ENCODE peak calls at places on chromosomes 7 and 10, in nine cellular contexts. One of them, this sample, is unnamed.

GRCh38 chr10:121300723-121301122 is 297.5 kb downstream of the FGFR2 start:
- DNase-seq in HepG2: no peak
- DNase-seq in uterus: no peak
- DNase-seq in transverse colon: no peak
- DNase-seq in CD8-positive, alpha-beta T cell: no peak
- DNase-seq in CD4-positive, alpha-beta T cell: no peak
- DNase-seq in right lobe of liver: no peak
- DNase-seq in lung: no peak
- DNase-seq in ovary: no peak
- DNase-seq in this sample: no peak

GRCh38 chr7:50220280-50220679 is 84.2 kb upstream of the IKZF1 start:
- DNase-seq in HepG2: no peak
- DNase-seq in uterus: no peak
- DNase-seq in transverse colon: no peak
- DNase-seq in CD8-positive, alpha-beta T cell: no peak
- DNase-seq in CD4-positive, alpha-beta T cell: no peak
- DNase-seq in right lobe of liver: no peak
- DNase-seq in lung: no peak
- DNase-seq in ovary: no peak
- DNase-seq in this sample: no peak

GRCh38 chr10:61899997-61900828 is 1.3 kb upstream of the ARID5B start:
- DNase-seq in HepG2: peak
- DNase-seq in uterus: peak
- DNase-seq in transverse colon: peak
- DNase-seq in CD8-positive, alpha-beta T cell: peak
- DNase-seq in CD4-positive, alpha-beta T cell: peak
- DNase-seq in right lobe of liver: peak
- DNase-seq in lung: peak
- DNase-seq in ovary: peak
- DNase-seq in this sample: peak

GRCh38 chr10:86366902-86367338 is 325 bp upstream of the GRID1 start:
- DNase-seq in HepG2: no peak
- DNase-seq in uterus: no peak
- DNase-seq in transverse colon: no peak
- DNase-seq in CD8-positive, alpha-beta T cell: no peak
- DNase-seq in CD4-positive, alpha-beta T cell: no peak
- DNase-seq in right lobe of liver: peak
- DNase-seq in lung: no peak
- DNase-seq in ovary: peak
- DNase-seq in this sample: no peak

GRCh38 chr7:34155225-34155908 is 250.0 kb downstream of the BMPER start:
- DNase-seq in HepG2: no peak
- DNase-seq in uterus: peak
- DNase-seq in transverse colon: no peak
- DNase-seq in CD8-positive, alpha-beta T cell: no peak
- DNase-seq in CD4-positive, alpha-beta T cell: no peak
- DNase-seq in right lobe of liver: no peak
- DNase-seq in lung: peak
- DNase-seq in ovary: no peak
- DNase-seq in this sample: no peak

GRCh38 chr10:60825520-60825919 is 47.2 kb downstream of the CDK1 start:
- DNase-seq in HepG2: no peak
- DNase-seq in uterus: no peak
- DNase-seq in transverse colon: no peak
- DNase-seq in CD8-positive, alpha-beta T cell: no peak
- DNase-seq in CD4-positive, alpha-beta T cell: no peak
- DNase-seq in right lobe of liver: no peak
- DNase-seq in lung: no peak
- DNase-seq in ovary: no peak
- DNase-seq in this sample: no peak

GRCh38 chr10:12390733-12391132 is 41.4 kb downstream of the CAMK1D start:
- DNase-seq in HepG2: no peak
- DNase-seq in uterus: peak
- DNase-seq in transverse colon: no peak
- DNase-seq in CD8-positive, alpha-beta T cell: no peak
- DNase-seq in CD4-positive, alpha-beta T cell: no peak
- DNase-seq in right lobe of liver: no peak
- DNase-seq in lung: no peak
- DNase-seq in ovary: peak
- DNase-seq in this sample: no peak

GRCh38 chr10:30371954-30372353 is 22.9 kb upstream of the MTPAP start:
- DNase-seq in HepG2: no peak
- DNase-seq in uterus: no peak
- DNase-seq in transverse colon: no peak
- DNase-seq in CD8-positive, alpha-beta T cell: no peak
- DNase-seq in CD4-positive, alpha-beta T cell: no peak
- DNase-seq in right lobe of liver: no peak
- DNase-seq in lung: no peak
- DNase-seq in ovary: no peak
- DNase-seq in this sample: no peak

GRCh38 chr7:154927624-154928125 is 75.2 kb downstream of the PAXIP1 start:
- DNase-seq in HepG2: peak
- DNase-seq in uterus: peak
- DNase-seq in transverse colon: peak
- DNase-seq in CD8-positive, alpha-beta T cell: peak
- DNase-seq in CD4-positive, alpha-beta T cell: peak
- DNase-seq in right lobe of liver: no peak
- DNase-seq in lung: peak
- DNase-seq in ovary: peak
- DNase-seq in this sample: peak

GRCh38 chr10:130787821-130788220 is 523.7 kb downstream of the TCERG1L start:
- DNase-seq in HepG2: no peak
- DNase-seq in uterus: no peak
- DNase-seq in transverse colon: no peak
- DNase-seq in CD8-positive, alpha-beta T cell: no peak
- DNase-seq in CD4-positive, alpha-beta T cell: no peak
- DNase-seq in right lobe of liver: no peak
- DNase-seq in lung: no peak
- DNase-seq in ovary: no peak
- DNase-seq in this sample: no peak

GRCh38 chr7:27423290-27423689 is 180.7 kb downstream of the EVX1 start:
- DNase-seq in HepG2: no peak
- DNase-seq in uterus: peak
- DNase-seq in transverse colon: peak
- DNase-seq in CD8-positive, alpha-beta T cell: no peak
- DNase-seq in CD4-positive, alpha-beta T cell: no peak
- DNase-seq in right lobe of liver: no peak
- DNase-seq in lung: no peak
- DNase-seq in ovary: no peak
- DNase-seq in this sample: no peak

GRCh38 chr7:27423821-27424220 is 181.2 kb downstream of the EVX1 start:
- DNase-seq in HepG2: no peak
- DNase-seq in uterus: no peak
- DNase-seq in transverse colon: no peak
- DNase-seq in CD8-positive, alpha-beta T cell: no peak
- DNase-seq in CD4-positive, alpha-beta T cell: no peak
- DNase-seq in right lobe of liver: no peak
- DNase-seq in lung: no peak
- DNase-seq in ovary: no peak
- DNase-seq in this sample: no peak

GRCh38 chr7:27424231-27424630 is 181.6 kb downstream of the EVX1 start:
- DNase-seq in HepG2: no peak
- DNase-seq in uterus: no peak
- DNase-seq in transverse colon: peak
- DNase-seq in CD8-positive, alpha-beta T cell: no peak
- DNase-seq in CD4-positive, alpha-beta T cell: no peak
- DNase-seq in right lobe of liver: no peak
- DNase-seq in lung: no peak
- DNase-seq in ovary: no peak
- DNase-seq in this sample: no peak

GRCh38 chr7:27427416-27427815 is 184.8 kb downstream of the EVX1 start:
- DNase-seq in HepG2: no peak
- DNase-seq in uterus: no peak
- DNase-seq in transverse colon: no peak
- DNase-seq in CD8-positive, alpha-beta T cell: no peak
- DNase-seq in CD4-positive, alpha-beta T cell: no peak
- DNase-seq in right lobe of liver: no peak
- DNase-seq in lung: no peak
- DNase-seq in ovary: no peak
- DNase-seq in this sample: no peak

GRCh38 chr7:27424749-27425148 is 182.1 kb downstream of the EVX1 start:
- DNase-seq in HepG2: no peak
- DNase-seq in uterus: no peak
- DNase-seq in transverse colon: peak
- DNase-seq in CD8-positive, alpha-beta T cell: no peak
- DNase-seq in CD4-positive, alpha-beta T cell: no peak
- DNase-seq in right lobe of liver: no peak
- DNase-seq in lung: no peak
- DNase-seq in ovary: no peak
- DNase-seq in this sample: no peak
- H3K27ac ChIP-seq in HepG2: no peak
- H3K27ac ChIP-seq in uterus: no peak
- H3K27ac ChIP-seq in transverse colon: peak
- H3K27ac ChIP-seq in CD8-positive, alpha-beta T cell: no peak
- H3K27ac ChIP-seq in CD4-positive, alpha-beta T cell: no peak
- H3K27ac ChIP-seq in right lobe of liver: no peak
- H3K27ac ChIP-seq in lung: no peak
- H3K27ac ChIP-seq in ovary: no peak
- H3K27ac ChIP-seq in this sample: no peak

GRCh38 chr10:93463723-93464511 is 18.2 kb downstream of the MYOF start:
- DNase-seq in HepG2: no peak
- DNase-seq in uterus: peak
- DNase-seq in transverse colon: peak
- DNase-seq in CD8-positive, alpha-beta T cell: no peak
- DNase-seq in CD4-positive, alpha-beta T cell: no peak
- DNase-seq in right lobe of liver: no peak
- DNase-seq in lung: no peak
- DNase-seq in ovary: peak
- DNase-seq in this sample: no peak
- H3K27ac ChIP-seq in HepG2: no peak
- H3K27ac ChIP-seq in uterus: peak
- H3K27ac ChIP-seq in transverse colon: peak
- H3K27ac ChIP-seq in CD8-positive, alpha-beta T cell: no peak
- H3K27ac ChIP-seq in CD4-positive, alpha-beta T cell: no peak
- H3K27ac ChIP-seq in right lobe of liver: no peak
- H3K27ac ChIP-seq in lung: peak
- H3K27ac ChIP-seq in ovary: no peak
- H3K27ac ChIP-seq in this sample: peak

GRCh38 chr10:97292097-97292861 is at the start of gene ARHGAP19:
- DNase-seq in HepG2: peak
- DNase-seq in uterus: peak
- DNase-seq in transverse colon: peak
- DNase-seq in CD8-positive, alpha-beta T cell: peak
- DNase-seq in CD4-positive, alpha-beta T cell: peak
- DNase-seq in right lobe of liver: peak
- DNase-seq in lung: peak
- DNase-seq in ovary: peak
- DNase-seq in this sample: peak
- H3K27ac ChIP-seq in HepG2: peak
- H3K27ac ChIP-seq in uterus: peak
- H3K27ac ChIP-seq in transverse colon: peak
- H3K27ac ChIP-seq in CD8-positive, alpha-beta T cell: peak
- H3K27ac ChIP-seq in CD4-positive, alpha-beta T cell: peak
- H3K27ac ChIP-seq in right lobe of liver: peak
- H3K27ac ChIP-seq in lung: peak
- H3K27ac ChIP-seq in ovary: peak
- H3K27ac ChIP-seq in this sample: peak

DNA sequence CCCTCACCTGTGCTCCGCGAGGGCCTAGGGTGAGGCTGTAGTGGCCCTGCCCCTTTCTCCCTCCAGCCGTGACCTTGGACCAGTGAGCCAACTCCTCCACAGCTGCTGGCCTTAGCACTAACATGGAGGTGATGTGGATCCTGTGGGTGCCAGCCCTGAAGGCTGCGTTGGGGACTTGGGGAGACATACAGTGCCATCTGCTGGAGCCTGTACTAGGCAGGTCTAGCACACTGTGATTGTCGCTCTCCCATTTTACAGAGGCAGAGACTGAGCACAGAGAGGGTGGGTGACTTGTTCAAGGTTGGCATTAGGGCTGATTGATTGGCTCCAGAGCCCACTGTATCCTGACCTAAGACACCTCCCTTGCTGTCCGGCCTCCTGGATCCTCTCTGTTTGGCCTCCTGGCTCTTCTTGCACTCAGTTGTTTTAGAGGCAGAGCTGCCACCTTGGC is 37.6 kb downstream of the PRF1 start:
- DNase-seq in HepG2: no peak
- DNase-seq in uterus: peak
- DNase-seq in transverse colon: no peak
- DNase-seq in CD8-positive, alpha-beta T cell: no peak
- DNase-seq in CD4-positive, alpha-beta T cell: no peak
- DNase-seq in right lobe of liver: no peak
- DNase-seq in lung: no peak
- DNase-seq in ovary: peak
- DNase-seq in this sample: no peak
- H3K27ac ChIP-seq in HepG2: no peak
- H3K27ac ChIP-seq in uterus: no peak
- H3K27ac ChIP-seq in transverse colon: no peak
- H3K27ac ChIP-seq in CD8-positive, alpha-beta T cell: no peak
- H3K27ac ChIP-seq in CD4-positive, alpha-beta T cell: no peak
- H3K27ac ChIP-seq in right lobe of liver: no peak
- H3K27ac ChIP-seq in lung: no peak
- H3K27ac ChIP-seq in ovary: no peak
- H3K27ac ChIP-seq in this sample: no peak

This sample was measured in caudate nucleus.